ENCODE peak calls at places on chromosomes 6 and 20, in seven cellular contexts. One of them, this sample, is unnamed.

GRCh38 chr6:129709909-129710721 is at the start of gene ARHGAP18:
- DNase-seq in endothelial cell of umbilical vein: peak; percentile 97
- DNase-seq in AG10803: peak; percentile 91
- DNase-seq in CD8-positive, alpha-beta T cell: peak; percentile 62
- DNase-seq in thyroid gland: peak; percentile 95
- DNase-seq in esophagus squamous epithelium: peak; percentile 45
- DNase-seq in H1: peak; percentile 70
- DNase-seq in this sample: peak; percentile 87

GRCh38 chr20:57566399-57566798 is 5.5 kb downstream of the PCK1 start:
- DNase-seq in endothelial cell of umbilical vein: no peak
- DNase-seq in AG10803: no peak
- DNase-seq in CD8-positive, alpha-beta T cell: no peak
- DNase-seq in thyroid gland: no peak
- DNase-seq in esophagus squamous epithelium: no peak
- DNase-seq in H1: no peak
- DNase-seq in this sample: no peak

GRCh38 chr6:380234-381218 is 11.0 kb upstream of the IRF4 start:
- DNase-seq in endothelial cell of umbilical vein: no peak
- DNase-seq in AG10803: no peak
- DNase-seq in CD8-positive, alpha-beta T cell: no peak
- DNase-seq in thyroid gland: no peak
- DNase-seq in esophagus squamous epithelium: no peak
- DNase-seq in H1: no peak
- DNase-seq in this sample: no peak

GRCh38 chr6:43774776-43775583 is 5.0 kb downstream of the VEGFA start:
- DNase-seq in endothelial cell of umbilical vein: peak; percentile 55
- DNase-seq in AG10803: peak; percentile 74
- DNase-seq in CD8-positive, alpha-beta T cell: peak; percentile 52
- DNase-seq in thyroid gland: peak; percentile 83
- DNase-seq in esophagus squamous epithelium: no peak
- DNase-seq in H1: no peak
- DNase-seq in this sample: peak; percentile 61

GRCh38 chr20:50328161-50328979 is 137.7 kb downstream of the CEBPB start:
- DNase-seq in endothelial cell of umbilical vein: no peak
- DNase-seq in AG10803: no peak
- DNase-seq in CD8-positive, alpha-beta T cell: no peak
- DNase-seq in thyroid gland: no peak
- DNase-seq in esophagus squamous epithelium: no peak
- DNase-seq in H1: no peak
- DNase-seq in this sample: no peak

GRCh38 chr6:18595774-18596528 is 208.8 kb downstream of the RNF144B start:
- DNase-seq in endothelial cell of umbilical vein: peak; percentile 69
- DNase-seq in AG10803: peak; percentile 71
- DNase-seq in CD8-positive, alpha-beta T cell: no peak
- DNase-seq in thyroid gland: peak; percentile 59
- DNase-seq in esophagus squamous epithelium: no peak
- DNase-seq in H1: peak; percentile 47
- DNase-seq in this sample: no peak

GRCh38 chr6:81638366-81638765 is 114.1 kb downstream of the TENT5A start:
- DNase-seq in endothelial cell of umbilical vein: no peak
- DNase-seq in AG10803: no peak
- DNase-seq in CD8-positive, alpha-beta T cell: no peak
- DNase-seq in thyroid gland: no peak
- DNase-seq in esophagus squamous epithelium: no peak
- DNase-seq in H1: no peak
- DNase-seq in this sample: no peak

GRCh38 chr20:56003966-56004365 is 1.4 kb downstream of the CBLN4 start:
- DNase-seq in endothelial cell of umbilical vein: no peak
- DNase-seq in AG10803: no peak
- DNase-seq in CD8-positive, alpha-beta T cell: no peak
- DNase-seq in thyroid gland: peak; percentile 77
- DNase-seq in esophagus squamous epithelium: no peak
- DNase-seq in H1: no peak
- DNase-seq in this sample: no peak

GRCh38 chr6:27871919-27872633 is 40.1 kb downstream of the OR2B2 start:
- DNase-seq in endothelial cell of umbilical vein: peak; percentile 99
- DNase-seq in AG10803: peak; percentile 95
- DNase-seq in CD8-positive, alpha-beta T cell: peak; percentile 87
- DNase-seq in thyroid gland: peak; percentile 79
- DNase-seq in esophagus squamous epithelium: peak; percentile 56
- DNase-seq in H1: no peak
- DNase-seq in this sample: peak; percentile 96

GRCh38 chr20:53412600-53413187 is 180.9 kb downstream of the ZNF217 start:
- DNase-seq in endothelial cell of umbilical vein: no peak
- DNase-seq in AG10803: no peak
- DNase-seq in CD8-positive, alpha-beta T cell: no peak
- DNase-seq in thyroid gland: no peak
- DNase-seq in esophagus squamous epithelium: no peak
- DNase-seq in H1: no peak
- DNase-seq in this sample: no peak

GRCh38 chr6:151661928-151662327 is 145.6 kb upstream of the ESR1 start:
- DNase-seq in endothelial cell of umbilical vein: peak; percentile 9
- DNase-seq in AG10803: no peak
- DNase-seq in CD8-positive, alpha-beta T cell: no peak
- DNase-seq in thyroid gland: no peak
- DNase-seq in esophagus squamous epithelium: no peak
- DNase-seq in H1: no peak
- DNase-seq in this sample: no peak

GRCh38 chr6:72363844-72364740 is 257.8 kb upstream of the KCNQ5 start:
- DNase-seq in endothelial cell of umbilical vein: peak; percentile 94
- DNase-seq in AG10803: peak; percentile 93
- DNase-seq in CD8-positive, alpha-beta T cell: no peak
- DNase-seq in thyroid gland: peak; percentile 62
- DNase-seq in esophagus squamous epithelium: no peak
- DNase-seq in H1: no peak
- DNase-seq in this sample: no peak

GRCh38 chr20:63114006-63114692 is 101.8 kb downstream of the YTHDF1 start:
- DNase-seq in endothelial cell of umbilical vein: no peak
- DNase-seq in AG10803: no peak
- DNase-seq in CD8-positive, alpha-beta T cell: no peak
- DNase-seq in thyroid gland: no peak
- DNase-seq in esophagus squamous epithelium: no peak
- DNase-seq in H1: no peak
- DNase-seq in this sample: no peak

GRCh38 chr6:159826968-159827647 is 27.0 kb downstream of the PNLDC1 start:
- DNase-seq in endothelial cell of umbilical vein: no peak
- DNase-seq in AG10803: no peak
- DNase-seq in CD8-positive, alpha-beta T cell: no peak
- DNase-seq in thyroid gland: no peak
- DNase-seq in esophagus squamous epithelium: no peak
- DNase-seq in H1: no peak
- DNase-seq in this sample: no peak

GRCh38 chr6:156781882-156782631 is 4.9 kb downstream of the ARID1B start:
- DNase-seq in endothelial cell of umbilical vein: peak; percentile 54
- DNase-seq in AG10803: no peak
- DNase-seq in CD8-positive, alpha-beta T cell: no peak
- DNase-seq in thyroid gland: no peak
- DNase-seq in esophagus squamous epithelium: no peak
- DNase-seq in H1: no peak
- DNase-seq in this sample: no peak

GRCh38 chr6:142530566-142530965 is 228.8 kb downstream of the ADGRG6 start:
- DNase-seq in endothelial cell of umbilical vein: no peak
- DNase-seq in AG10803: no peak
- DNase-seq in CD8-positive, alpha-beta T cell: no peak
- DNase-seq in thyroid gland: no peak
- DNase-seq in esophagus squamous epithelium: no peak
- DNase-seq in H1: no peak
- DNase-seq in this sample: no peak

GRCh38 chr20:45012682-45013302 is 46.5 kb downstream of the STK4 start:
- DNase-seq in endothelial cell of umbilical vein: no peak
- DNase-seq in AG10803: peak; percentile 64
- DNase-seq in CD8-positive, alpha-beta T cell: no peak
- DNase-seq in thyroid gland: no peak
- DNase-seq in esophagus squamous epithelium: no peak
- DNase-seq in H1: no peak
- DNase-seq in this sample: no peak

GRCh38 chr6:152378154-152378553 is 259.0 kb downstream of the SYNE1 start:
- DNase-seq in endothelial cell of umbilical vein: no peak
- DNase-seq in AG10803: peak; percentile 78
- DNase-seq in CD8-positive, alpha-beta T cell: no peak
- DNase-seq in thyroid gland: no peak
- DNase-seq in esophagus squamous epithelium: no peak
- DNase-seq in H1: no peak
- DNase-seq in this sample: no peak

GRCh38 chr20:49914310-49915117 is 815 bp downstream of the SPATA2 start:
- DNase-seq in endothelial cell of umbilical vein: peak; percentile 29
- DNase-seq in AG10803: no peak
- DNase-seq in CD8-positive, alpha-beta T cell: peak; percentile 26
- DNase-seq in thyroid gland: peak; percentile 52
- DNase-seq in esophagus squamous epithelium: no peak
- DNase-seq in H1: no peak
- DNase-seq in this sample: no peak

GRCh38 chr6:132400641-132401119 is 595 bp downstream of the MOXD1 start:
- DNase-seq in endothelial cell of umbilical vein: no peak
- DNase-seq in AG10803: no peak
- DNase-seq in CD8-positive, alpha-beta T cell: no peak
- DNase-seq in thyroid gland: no peak
- DNase-seq in esophagus squamous epithelium: no peak
- DNase-seq in H1: no peak
- DNase-seq in this sample: no peak
- H3K4me3 ChIP-seq in endothelial cell of umbilical vein: peak overlapping the region; percentile 61
- H3K4me3 ChIP-seq in AG10803: peak overlapping the region; percentile 79
- H3K4me3 ChIP-seq in CD8-positive, alpha-beta T cell: peak overlapping the region; percentile 14
- H3K4me3 ChIP-seq in thyroid gland: peak overlapping the region; percentile 31
- H3K4me3 ChIP-seq in esophagus squamous epithelium: peak overlapping the region; percentile 80
- H3K4me3 ChIP-seq in H1: peak overlapping the region; percentile 73
- H3K4me3 ChIP-seq in this sample: peak overlapping the region; percentile 90

GRCh38 chr6:105519954-105520353 is 117.1 kb upstream of the PREP start:
- DNase-seq in endothelial cell of umbilical vein: no peak
- DNase-seq in AG10803: peak; percentile 28
- DNase-seq in CD8-positive, alpha-beta T cell: no peak
- DNase-seq in thyroid gland: no peak
- DNase-seq in esophagus squamous epithelium: no peak
- DNase-seq in H1: no peak
- DNase-seq in this sample: no peak
- TF ChIP-seq CTCF in endothelial cell of umbilical vein: no peak
- TF ChIP-seq CTCF in AG10803: peak; percentile 17
- TF ChIP-seq CTCF in CD8-positive, alpha-beta T cell: no peak
- TF ChIP-seq CTCF in thyroid gland: no peak
- TF ChIP-seq CTCF in esophagus squamous epithelium: no peak
- TF ChIP-seq CTCF in H1: no peak
- TF ChIP-seq CTCF in this sample: no peak

GRCh38 chr20:41470362-41471095 is 103.9 kb upstream of the EMILIN3 start:
- DNase-seq in endothelial cell of umbilical vein: no peak
- DNase-seq in AG10803: no peak
- DNase-seq in CD8-positive, alpha-beta T cell: no peak
- DNase-seq in thyroid gland: no peak
- DNase-seq in esophagus squamous epithelium: no peak
- DNase-seq in H1: no peak
- DNase-seq in this sample: no peak

GRCh38 chr20:41466836-41467619 is 100.4 kb upstream of the EMILIN3 start:
- DNase-seq in endothelial cell of umbilical vein: no peak
- DNase-seq in AG10803: no peak
- DNase-seq in CD8-positive, alpha-beta T cell: no peak
- DNase-seq in thyroid gland: peak; percentile 12
- DNase-seq in esophagus squamous epithelium: no peak
- DNase-seq in H1: no peak
- DNase-seq in this sample: no peak

GRCh38 chr20:41468994-41469600 is 102.5 kb upstream of the EMILIN3 start:
- DNase-seq in endothelial cell of umbilical vein: no peak
- DNase-seq in AG10803: no peak
- DNase-seq in CD8-positive, alpha-beta T cell: no peak
- DNase-seq in thyroid gland: no peak
- DNase-seq in esophagus squamous epithelium: no peak
- DNase-seq in H1: no peak
- DNase-seq in this sample: no peak

GRCh38 chr20:41467690-41468089 is 101.1 kb upstream of the EMILIN3 start:
- DNase-seq in endothelial cell of umbilical vein: no peak
- DNase-seq in AG10803: no peak
- DNase-seq in CD8-positive, alpha-beta T cell: no peak
- DNase-seq in thyroid gland: no peak
- DNase-seq in esophagus squamous epithelium: no peak
- DNase-seq in H1: no peak
- DNase-seq in this sample: no peak

GRCh38 chr20:41469868-41470267 is 103.2 kb upstream of the EMILIN3 start:
- DNase-seq in endothelial cell of umbilical vein: no peak
- DNase-seq in AG10803: peak; percentile 6
- DNase-seq in CD8-positive, alpha-beta T cell: no peak
- DNase-seq in thyroid gland: no peak
- DNase-seq in esophagus squamous epithelium: no peak
- DNase-seq in H1: no peak
- DNase-seq in this sample: no peak
- H3K4me3 ChIP-seq in endothelial cell of umbilical vein: no peak overlapping the region
- H3K4me3 ChIP-seq in AG10803: no peak overlapping the region
- H3K4me3 ChIP-seq in CD8-positive, alpha-beta T cell: no peak overlapping the region
- H3K4me3 ChIP-seq in thyroid gland: no peak overlapping the region
- H3K4me3 ChIP-seq in esophagus squamous epithelium: no peak overlapping the region
- H3K4me3 ChIP-seq in H1: no peak overlapping the region
- H3K4me3 ChIP-seq in this sample: no peak overlapping the region

GRCh38 chr6:138798028-138798427 is 2.1 kb downstream of the ECT2L start:
- DNase-seq in endothelial cell of umbilical vein: no peak
- DNase-seq in AG10803: no peak
- DNase-seq in CD8-positive, alpha-beta T cell: no peak
- DNase-seq in thyroid gland: no peak
- DNase-seq in esophagus squamous epithelium: no peak
- DNase-seq in H1: no peak
- DNase-seq in this sample: no peak

GRCh38 chr6:138804986-138805385 is 9.1 kb downstream of the ECT2L start:
- DNase-seq in endothelial cell of umbilical vein: no peak
- DNase-seq in AG10803: peak; percentile 19
- DNase-seq in CD8-positive, alpha-beta T cell: no peak
- DNase-seq in thyroid gland: no peak
- DNase-seq in esophagus squamous epithelium: no peak
- DNase-seq in H1: no peak
- DNase-seq in this sample: no peak

GRCh38 chr6:138795809-138796469 is at the start of gene ECT2L:
- DNase-seq in endothelial cell of umbilical vein: peak; percentile 35
- DNase-seq in AG10803: peak; percentile 43
- DNase-seq in CD8-positive, alpha-beta T cell: no peak
- DNase-seq in thyroid gland: peak; percentile 62
- DNase-seq in esophagus squamous epithelium: no peak
- DNase-seq in H1: peak; percentile 46
- DNase-seq in this sample: no peak

GRCh38 chr6:138803914-138804313 is 8.0 kb downstream of the ECT2L start:
- DNase-seq in endothelial cell of umbilical vein: no peak
- DNase-seq in AG10803: peak; percentile 52
- DNase-seq in CD8-positive, alpha-beta T cell: no peak
- DNase-seq in thyroid gland: no peak
- DNase-seq in esophagus squamous epithelium: no peak
- DNase-seq in H1: no peak
- DNase-seq in this sample: no peak

DNA sequence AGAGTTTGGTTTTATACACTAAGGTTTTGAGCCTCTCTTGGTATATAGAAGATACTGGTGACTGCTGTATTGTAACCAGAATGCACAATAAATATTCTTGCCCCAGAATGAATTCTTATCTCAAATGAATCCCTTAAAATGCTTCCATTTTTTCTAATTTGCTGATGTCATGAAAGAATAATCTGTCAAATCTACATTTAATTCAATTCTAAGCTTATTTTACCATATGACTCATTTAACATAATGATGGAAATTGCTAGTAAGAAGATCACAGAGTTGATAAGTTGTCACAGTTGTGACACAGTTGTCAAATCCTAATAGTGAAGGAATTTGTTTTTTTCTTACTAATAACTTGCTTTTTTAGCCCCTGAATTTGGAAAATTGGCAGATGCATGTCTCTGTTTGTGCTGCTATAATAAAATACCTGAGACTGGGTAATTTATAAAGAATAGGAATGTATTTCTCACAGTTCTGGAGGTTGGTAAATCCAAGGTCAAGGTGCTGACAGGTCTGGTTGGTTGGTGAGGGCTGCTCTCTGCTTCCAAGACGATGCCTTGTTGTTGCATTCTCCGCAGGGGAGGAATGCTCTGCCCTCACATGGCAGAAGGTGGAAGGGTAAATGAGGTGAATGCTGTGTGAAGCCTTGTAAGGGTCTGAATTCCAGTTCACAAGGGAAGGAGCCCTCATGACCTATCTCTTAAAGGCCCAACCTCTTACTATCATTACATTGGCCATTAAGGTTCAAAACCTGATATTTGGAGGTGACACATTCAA is 4.7 kb downstream of the ECT2L start:
- DNase-seq in endothelial cell of umbilical vein: no peak
- DNase-seq in AG10803: no peak
- DNase-seq in CD8-positive, alpha-beta T cell: no peak
- DNase-seq in thyroid gland: no peak
- DNase-seq in esophagus squamous epithelium: no peak
- DNase-seq in H1: peak; percentile 29
- DNase-seq in this sample: no peak
- TF ChIP-seq CTCF in endothelial cell of umbilical vein: no peak
- TF ChIP-seq CTCF in AG10803: no peak
- TF ChIP-seq CTCF in CD8-positive, alpha-beta T cell: no peak
- TF ChIP-seq CTCF in thyroid gland: no peak
- TF ChIP-seq CTCF in esophagus squamous epithelium: no peak
- TF ChIP-seq CTCF in H1: peak; percentile 69
- TF ChIP-seq CTCF in this sample: no peak